ENCODE peak calls at places on chromosomes 12 and 14, in five cellular contexts. One of them, this sample, is unnamed.
A peak's percentile ranks its signal among the peaks of the same experiment; 100 is the strongest.

GRCh38 chr12:53938276-53939140 is at the start of gene HOXC13:
- DNase-seq in GM12878: no peak
- DNase-seq in SK-N-SH: peak; percentile 86
- DNase-seq in IMR-90: no peak
- DNase-seq in K562: peak; percentile 98
- DNase-seq in this sample: peak; percentile 98

GRCh38 chr12:41277019-41277770 is 89.1 kb downstream of the PDZRN4 start:
- DNase-seq in GM12878: no peak
- DNase-seq in K562: peak; percentile 18
- DNase-seq in SK-N-SH: peak; percentile 34
- DNase-seq in IMR-90: peak; percentile 52
- DNase-seq in this sample: peak; percentile 55

GRCh38 chr12:103626498-103626897 is 39.4 kb downstream of the STAB2 start:
- DNase-seq in GM12878: no peak
- DNase-seq in SK-N-SH: peak; percentile 40
- DNase-seq in IMR-90: peak; percentile 51
- DNase-seq in K562: no peak
- DNase-seq in this sample: peak; percentile 88

GRCh38 chr12:121465921-121466799 is 66.2 kb downstream of the RNF34 start:
- DNase-seq in SK-N-SH: peak; percentile 75
- DNase-seq in IMR-90: no peak
- DNase-seq in GM12878: no peak
- DNase-seq in K562: no peak
- DNase-seq in this sample: peak; percentile 21

GRCh38 chr14:31205681-31206535 is 1.7 kb downstream of the HECTD1 start:
- DNase-seq in GM12878: no peak
- DNase-seq in IMR-90: peak; percentile 88
- DNase-seq in K562: no peak
- DNase-seq in SK-N-SH: peak; percentile 21
- DNase-seq in this sample: peak; percentile 40

GRCh38 chr14:63051301-63051700 is 6.0 kb upstream of the KCNH5 start:
- DNase-seq in K562: no peak
- DNase-seq in IMR-90: no peak
- DNase-seq in GM12878: no peak
- DNase-seq in SK-N-SH: no peak
- DNase-seq in this sample: no peak

GRCh38 chr12:110744697-110745264 is 2.1 kb upstream of the PPP1CC start:
- DNase-seq in IMR-90: no peak
- DNase-seq in SK-N-SH: peak; percentile 22
- DNase-seq in GM12878: no peak
- DNase-seq in K562: no peak
- DNase-seq in this sample: no peak

GRCh38 chr14:101254805-101255764 is 306.2 kb upstream of the DIO3 start:
- DNase-seq in GM12878: no peak
- DNase-seq in IMR-90: no peak
- DNase-seq in SK-N-SH: peak; percentile 11
- DNase-seq in K562: no peak
- DNase-seq in this sample: no peak

GRCh38 chr12:41856228-41856627 is 288.4 kb downstream of the GXYLT1 start:
- DNase-seq in GM12878: no peak
- DNase-seq in SK-N-SH: no peak
- DNase-seq in IMR-90: no peak
- DNase-seq in K562: no peak
- DNase-seq in this sample: no peak

GRCh38 chr12:92570056-92570753 is 132.6 kb upstream of the PLEKHG7 start:
- DNase-seq in K562: peak; percentile 44
- DNase-seq in IMR-90: peak; percentile 86
- DNase-seq in GM12878: peak; percentile 93
- DNase-seq in SK-N-SH: peak; percentile 49
- DNase-seq in this sample: peak; percentile 88

GRCh38 chr12:19946549-19946948 is 421.8 kb upstream of the PDE3A start:
- DNase-seq in K562: no peak
- DNase-seq in GM12878: no peak
- DNase-seq in IMR-90: peak; percentile 98
- DNase-seq in SK-N-SH: no peak
- DNase-seq in this sample: peak; percentile 73

GRCh38 chr14:68173227-68173972 is 353.8 kb downstream of the RAD51B start:
- DNase-seq in GM12878: no peak
- DNase-seq in SK-N-SH: no peak
- DNase-seq in IMR-90: peak; percentile 84
- DNase-seq in K562: no peak
- DNase-seq in this sample: no peak

GRCh38 chr12:113299619-113300237 is 35.2 kb downstream of the SLC8B1 start:
- DNase-seq in GM12878: no peak
- DNase-seq in IMR-90: peak; percentile 73
- DNase-seq in SK-N-SH: peak; percentile 69
- DNase-seq in K562: peak; percentile 88
- DNase-seq in this sample: peak; percentile 80

GRCh38 chr14:102893452-102893851 is 29.0 kb upstream of the AMN start:
- DNase-seq in K562: no peak
- DNase-seq in IMR-90: peak; percentile 99
- DNase-seq in GM12878: peak; percentile 17
- DNase-seq in SK-N-SH: no peak
- DNase-seq in this sample: no peak

GRCh38 chr12:124148481-124148880 is 146.4 kb upstream of the RFLNA start:
- DNase-seq in GM12878: no peak
- DNase-seq in IMR-90: no peak
- DNase-seq in SK-N-SH: no peak
- DNase-seq in K562: no peak
- DNase-seq in this sample: no peak

GRCh38 chr12:3436496-3437060 is 54.4 kb upstream of the PRMT8 start:
- DNase-seq in GM12878: no peak
- DNase-seq in IMR-90: no peak
- DNase-seq in K562: no peak
- DNase-seq in SK-N-SH: peak; percentile 61
- DNase-seq in this sample: no peak

GRCh38 chr14:73973497-73973896 is 23.4 kb downstream of the COQ6 start:
- DNase-seq in SK-N-SH: no peak
- DNase-seq in K562: no peak
- DNase-seq in IMR-90: no peak
- DNase-seq in GM12878: no peak
- DNase-seq in this sample: no peak

GRCh38 chr14:53850714-53851296 is 105.8 kb downstream of the BMP4 start:
- DNase-seq in SK-N-SH: no peak
- DNase-seq in K562: no peak
- DNase-seq in IMR-90: peak; percentile 39
- DNase-seq in GM12878: no peak
- DNase-seq in this sample: peak; percentile 28
- TF ChIP-seq RCOR1 in SK-N-SH: no peak
- TF ChIP-seq RCOR1 in K562: no peak
- TF ChIP-seq RCOR1 in IMR-90: no peak
- TF ChIP-seq RCOR1 in GM12878: no peak
- TF ChIP-seq RCOR1 in this sample: no peak

GRCh38 chr12:52796839-52797528 is 1.1 kb upstream of the KRT3 start:
- DNase-seq in GM12878: no peak
- DNase-seq in SK-N-SH: no peak
- DNase-seq in K562: peak; percentile 92
- DNase-seq in IMR-90: no peak
- DNase-seq in this sample: no peak

GRCh38 chr12:52799498-52800211 is 3.7 kb upstream of the KRT3 start:
- DNase-seq in K562: no peak
- DNase-seq in GM12878: no peak
- DNase-seq in IMR-90: no peak
- DNase-seq in SK-N-SH: no peak
- DNase-seq in this sample: no peak

GRCh38 chr12:52797529-52797894 is 1.6 kb upstream of the KRT3 start:
- DNase-seq in IMR-90: no peak
- DNase-seq in GM12878: no peak
- DNase-seq in SK-N-SH: no peak
- DNase-seq in K562: no peak
- DNase-seq in this sample: no peak

GRCh38 chr12:52798671-52799497 is 3.0 kb upstream of the KRT3 start:
- DNase-seq in SK-N-SH: no peak
- DNase-seq in K562: no peak
- DNase-seq in IMR-90: peak; percentile 9
- DNase-seq in GM12878: no peak
- DNase-seq in this sample: peak; percentile 75

GRCh38 chr12:52798003-52798670 is 2.2 kb upstream of the KRT3 start:
- DNase-seq in GM12878: no peak
- DNase-seq in K562: peak; percentile 58
- DNase-seq in IMR-90: peak; percentile 40
- DNase-seq in SK-N-SH: no peak
- DNase-seq in this sample: no peak
- TF ChIP-seq RCOR1 in GM12878: no peak
- TF ChIP-seq RCOR1 in K562: peak; percentile 6
- TF ChIP-seq RCOR1 in IMR-90: no peak
- TF ChIP-seq RCOR1 in SK-N-SH: no peak
- TF ChIP-seq RCOR1 in this sample: no peak

GRCh38 chr14:24280797-24281460 is 9.5 kb upstream of the RABGGTA start:
- DNase-seq in IMR-90: no peak
- DNase-seq in GM12878: no peak
- DNase-seq in K562: no peak
- DNase-seq in SK-N-SH: no peak
- DNase-seq in this sample: no peak

GRCh38 chr14:24285351-24285750 is 14.0 kb upstream of the RABGGTA start:
- DNase-seq in SK-N-SH: no peak
- DNase-seq in IMR-90: no peak
- DNase-seq in GM12878: no peak
- DNase-seq in K562: no peak
- DNase-seq in this sample: no peak

GRCh38 chr14:24283796-24284460 is 12.5 kb upstream of the RABGGTA start:
- DNase-seq in GM12878: no peak
- DNase-seq in SK-N-SH: no peak
- DNase-seq in IMR-90: no peak
- DNase-seq in K562: no peak
- DNase-seq in this sample: no peak

GRCh38 chr14:24284501-24285035 is 13.2 kb upstream of the RABGGTA start:
- DNase-seq in SK-N-SH: no peak
- DNase-seq in K562: no peak
- DNase-seq in IMR-90: no peak
- DNase-seq in GM12878: no peak
- DNase-seq in this sample: no peak

GRCh38 chr14:24282736-24283135 is 11.3 kb upstream of the RABGGTA start:
- DNase-seq in IMR-90: no peak
- DNase-seq in GM12878: no peak
- DNase-seq in SK-N-SH: no peak
- DNase-seq in K562: no peak
- DNase-seq in this sample: no peak
- TF ChIP-seq RCOR1 in IMR-90: no peak
- TF ChIP-seq RCOR1 in GM12878: no peak
- TF ChIP-seq RCOR1 in SK-N-SH: no peak
- TF ChIP-seq RCOR1 in K562: no peak
- TF ChIP-seq RCOR1 in this sample: no peak

GRCh38 chr14:65354131-65354530 is 58.4 kb upstream of the FUT8 start:
- DNase-seq in K562: no peak
- DNase-seq in IMR-90: no peak
- DNase-seq in GM12878: no peak
- DNase-seq in SK-N-SH: no peak
- DNase-seq in this sample: no peak

GRCh38 chr14:65357091-65357490 is 55.4 kb upstream of the FUT8 start:
- DNase-seq in SK-N-SH: no peak
- DNase-seq in K562: no peak
- DNase-seq in GM12878: no peak
- DNase-seq in IMR-90: no peak
- DNase-seq in this sample: no peak

GRCh38 chr14:65352964-65353530 is 59.5 kb upstream of the FUT8 start:
- DNase-seq in SK-N-SH: no peak
- DNase-seq in GM12878: no peak
- DNase-seq in IMR-90: no peak
- DNase-seq in K562: no peak
- DNase-seq in this sample: peak; percentile 60

GRCh38 chr14:65356327-65356836 is 56.1 kb upstream of the FUT8 start:
- DNase-seq in GM12878: no peak
- DNase-seq in SK-N-SH: no peak
- DNase-seq in K562: peak; percentile 14
- DNase-seq in IMR-90: peak; percentile 92
- DNase-seq in this sample: peak; percentile 47

GRCh38 chr14:65354715-65355114 is 57.8 kb upstream of the FUT8 start:
- DNase-seq in SK-N-SH: no peak
- DNase-seq in K562: no peak
- DNase-seq in GM12878: no peak
- DNase-seq in IMR-90: no peak
- DNase-seq in this sample: no peak
- TF ChIP-seq RCOR1 in SK-N-SH: no peak
- TF ChIP-seq RCOR1 in K562: no peak
- TF ChIP-seq RCOR1 in GM12878: no peak
- TF ChIP-seq RCOR1 in IMR-90: no peak
- TF ChIP-seq RCOR1 in this sample: no peak

GRCh38 chr12:45583011-45583657 is 146.4 kb upstream of the ARID2 start:
- DNase-seq in SK-N-SH: peak; percentile 33
- DNase-seq in K562: no peak
- DNase-seq in GM12878: no peak
- DNase-seq in IMR-90: peak; percentile 66
- DNase-seq in this sample: no peak
- TF ChIP-seq RCOR1 in SK-N-SH: no peak
- TF ChIP-seq RCOR1 in K562: no peak
- TF ChIP-seq RCOR1 in GM12878: no peak
- TF ChIP-seq RCOR1 in IMR-90: no peak
- TF ChIP-seq RCOR1 in this sample: no peak

DNA sequence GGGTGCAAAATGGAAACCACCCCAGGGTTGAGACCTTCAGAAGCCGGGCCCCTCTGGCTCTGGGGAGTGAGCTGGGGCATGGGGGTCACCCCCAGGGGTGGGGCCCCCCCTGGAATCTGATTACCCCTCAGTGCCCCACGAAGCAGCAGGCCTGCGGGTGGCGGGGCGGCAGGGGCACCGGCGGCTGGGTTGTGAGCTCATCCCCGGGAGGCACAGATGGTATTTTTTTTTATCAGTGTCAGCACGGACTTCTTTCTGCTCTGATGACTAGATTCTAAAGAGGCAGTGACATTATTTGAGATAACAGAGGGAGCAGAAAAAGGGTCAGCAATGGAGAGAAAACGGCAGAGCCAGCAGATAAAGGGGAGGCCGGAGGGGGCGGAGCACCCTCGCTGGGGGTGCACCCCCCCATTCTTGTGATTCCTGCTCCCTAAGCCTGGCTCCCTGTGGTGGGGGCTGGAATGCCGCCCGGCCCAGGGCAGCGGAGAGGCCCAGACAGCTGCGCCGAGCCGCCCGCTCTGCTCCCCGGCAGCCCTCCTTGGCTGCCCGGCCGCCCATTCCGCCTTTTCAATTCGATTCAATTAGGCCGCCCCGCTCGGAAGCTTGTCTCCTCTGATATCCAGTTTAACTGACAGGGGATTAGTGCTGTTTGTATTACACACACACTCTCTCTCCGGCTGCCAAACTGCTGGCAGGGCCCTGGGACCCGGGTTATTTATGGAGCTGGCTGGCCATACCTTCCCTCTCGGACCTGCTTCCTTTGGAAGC is 32.9 kb downstream of the MVK start:
- DNase-seq in SK-N-SH: peak; percentile 89
- DNase-seq in IMR-90: no peak
- DNase-seq in K562: peak; percentile 53
- DNase-seq in GM12878: no peak
- DNase-seq in this sample: no peak
- TF ChIP-seq RCOR1 in SK-N-SH: peak; percentile 86
- TF ChIP-seq RCOR1 in IMR-90: no peak
- TF ChIP-seq RCOR1 in K562: no peak
- TF ChIP-seq RCOR1 in GM12878: no peak
- TF ChIP-seq RCOR1 in this sample: no peak